ENCODE peak calls at places on chromosome X, in five cellular contexts. G is uterus; O is CD8-positive, alpha-beta memory T cell; K is tibial nerve; R is foreskin fibroblast. N is an unnamed sample.

GRCh38 chrX:148310402-148311200 is 189.8 kb upstream of the AFF2 start:
- DNase-seq in G (no peak), O (peak), K (no peak), R (no peak), N (no peak)

GRCh38 chrX:54248309-54248708 is 65.3 kb upstream of the FAM120C start:
- DNase-seq in G (no peak), O (no peak), K (no peak), R (peak), N (no peak)

GRCh38 chrX:120311632-120312000 is 355 bp upstream of the TMEM255A start:
- DNase-seq in G (no peak), O (no peak), K (no peak), R (no peak), N (no peak)

GRCh38 chrX:17595456-17596035 is 141.7 kb upstream of the SCML1 start:
- DNase-seq in G (no peak), O (no peak), K (no peak), R (peak), N (no peak)

GRCh38 chrX:66601522-66601921 is 37.4 kb downstream of the EDA2R start:
- DNase-seq in G (no peak), O (no peak), K (no peak), R (no peak), N (no peak)

GRCh38 chrX:56797966-56798711 is 69.1 kb downstream of the NBDY start:
- DNase-seq in G (no peak), O (no peak), K (no peak), R (peak), N (no peak)

GRCh38 chrX:151687635-151688034 is 7.6 kb upstream of the PRRG3 start:
- DNase-seq in G (no peak), O (no peak), K (no peak), R (no peak), N (no peak)

GRCh38 chrX:56764975-56765791 is 36.1 kb downstream of the NBDY start:
- DNase-seq in G (no peak), O (no peak), K (no peak), R (no peak), N (no peak)

GRCh38 chrX:7192871-7193270 is 44.9 kb upstream of the PUDP start:
- DNase-seq in G (no peak), O (no peak), K (no peak), R (no peak), N (no peak)

GRCh38 chrX:7194606-7195005 is 46.7 kb upstream of the PUDP start:
- DNase-seq in G (no peak), O (no peak), K (no peak), R (no peak), N (no peak)

GRCh38 chrX:7191681-7192110 is 43.7 kb upstream of the PUDP start:
- DNase-seq in G (no peak), O (no peak), K (no peak), R (no peak), N (no peak)

GRCh38 chrX:7190157-7190556 is 42.2 kb upstream of the PUDP start:
- DNase-seq in G (no peak), O (no peak), K (no peak), R (no peak), N (no peak)
- H3K4me3 ChIP-seq in G (no peak), O (no peak), K (no peak), R (no peak), N (no peak)

GRCh38 chrX:275476-275966 is 5.7 kb upstream of the PLCXD1 start:
- DNase-seq in G (no peak), O (no peak), K (no peak), R (no peak), N (no peak)
- H3K4me3 ChIP-seq in G (no peak), O (peak), K (peak), R (peak), N (peak)

GRCh38 chrX:10172867-10173266 is 16.1 kb downstream of the CLCN4 start:
- DNase-seq in G (no peak), O (no peak), K (no peak), R (peak), N (no peak)
- H3K4me3 ChIP-seq in G (no peak), O (no peak), K (peak), R (no peak), N (no peak)

GRCh38 chrX:85993539-85994197 is 53.7 kb downstream of the CHM start:
- DNase-seq in G (no peak), O (no peak), K (no peak), R (peak), N (no peak)
- H3K4me3 ChIP-seq in G (no peak), O (no peak), K (no peak), R (no peak), N (no peak)

DNA sequence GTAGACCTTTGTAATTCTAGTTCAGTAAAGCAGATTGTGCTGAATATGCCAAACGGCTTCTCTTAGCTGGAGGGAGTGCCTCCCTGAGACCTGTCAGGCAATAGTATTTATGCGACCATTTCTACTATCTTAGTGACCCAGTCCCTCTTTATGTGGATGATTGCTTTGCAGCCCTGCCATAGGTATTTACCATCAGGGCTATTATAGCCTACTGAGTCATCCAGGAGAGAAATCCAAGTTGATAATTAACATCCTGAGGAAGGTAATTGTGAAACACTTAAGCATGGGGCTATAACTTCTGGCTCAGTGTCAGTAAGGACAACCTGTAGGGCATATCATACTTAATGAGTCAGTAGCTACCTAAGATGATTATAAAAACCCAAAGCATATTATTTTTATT is 103.9 kb upstream of the MAOA start:
- DNase-seq in G (no peak), O (no peak), K (no peak), R (no peak), N (no peak)
- H3K4me3 ChIP-seq in G (no peak), O (no peak), K (no peak), R (no peak), N (no peak)

GRCh38 chrX:11059923-11060322 is 51.2 kb upstream of the HCCS start:
- DNase-seq in G (no peak), O (no peak), K (no peak), R (peak), N (no peak)
- H3K4me3 ChIP-seq in G (no peak), O (no peak), K (no peak), R (no peak), N (no peak)

GRCh38 chrX:25016938-25017598 is 1.3 kb upstream of the ARX start:
- DNase-seq in G (no peak), O (no peak), K (no peak), R (no peak), N (no peak)
- H3K4me3 ChIP-seq in G (no peak), O (no peak), K (no peak), R (no peak), N (no peak)

DNA sequence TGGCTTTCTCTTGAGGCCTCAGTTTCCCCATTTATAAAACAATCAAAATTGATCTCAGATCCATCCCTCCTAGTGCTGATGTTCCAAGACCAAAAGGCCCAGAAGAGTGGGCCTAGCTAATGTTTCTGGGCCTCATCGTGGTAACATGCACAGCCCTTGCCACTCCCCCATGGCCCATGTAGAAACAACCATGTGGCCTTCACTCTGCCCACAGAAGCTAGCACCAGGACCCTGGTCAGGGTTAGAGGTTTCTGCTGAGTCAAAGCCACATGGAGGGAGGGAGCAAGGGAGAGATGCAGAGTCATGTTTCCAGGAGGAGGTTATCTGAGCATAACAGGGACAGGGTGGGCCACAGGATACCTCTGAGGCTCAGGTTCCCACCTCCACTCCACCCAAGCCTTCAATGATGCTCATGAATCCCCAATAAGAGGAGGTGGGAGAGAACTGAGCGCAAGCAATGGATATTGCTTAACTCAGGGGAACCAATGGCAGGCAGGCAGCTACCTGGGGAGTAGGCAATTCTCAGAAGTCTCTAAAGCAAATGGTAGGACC is 16.9 kb downstream of the OTUD5 start:
- DNase-seq in G (no peak), O (no peak), K (no peak), R (no peak), N (no peak)
- H3K4me3 ChIP-seq in G (no peak), O (peak), K (no peak), R (no peak), N (no peak)

GRCh38 chrX:52504551-52504950 is 8.9 kb downstream of the XAGE1A start:
- DNase-seq in G (no peak), O (no peak), K (no peak), R (no peak), N (no peak)
- H3K4me3 ChIP-seq in G (no peak), O (no peak), K (no peak), R (no peak), N (no peak)

DNA sequence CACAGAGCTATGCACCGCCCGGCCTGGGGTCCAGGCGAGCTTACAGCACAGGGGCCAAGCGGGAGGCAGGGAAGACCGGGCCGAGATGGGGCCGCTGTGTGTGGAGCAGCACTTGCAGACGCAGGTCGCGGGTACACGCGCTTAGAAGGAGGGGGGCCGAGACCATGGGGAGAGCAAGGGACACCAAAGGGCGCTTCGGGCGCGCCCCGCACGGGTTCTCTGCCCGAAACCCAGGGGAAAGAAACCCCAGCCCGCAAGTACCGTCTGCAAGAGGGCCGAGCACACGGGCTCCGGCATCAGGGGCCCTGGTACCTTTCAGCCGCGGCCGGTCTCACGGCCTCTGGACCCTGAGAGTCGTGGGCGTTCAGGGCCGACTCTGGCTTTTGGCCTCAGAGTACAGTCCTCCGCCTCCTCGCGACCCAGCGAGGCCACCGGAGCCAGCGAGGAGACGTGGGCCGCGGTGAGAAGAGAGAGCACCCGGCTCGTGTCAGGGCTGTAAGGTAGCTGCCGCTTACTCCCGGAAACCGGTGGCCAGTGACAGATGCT is 337 bp downstream of the EOLA2 start:
- DNase-seq in G (peak), O (peak), K (no peak), R (no peak), N (no peak)
- H3K4me3 ChIP-seq in G (peak), O (peak), K (peak), R (peak), N (peak)